ENCODE peak calls at places on chromosomes 3 and 15, in eight cellular contexts. A is HepG2, G is GM23338, I is fibroblast of lung, W is mammary epithelial cell, F is neural progenitor cell, Z is PC-3, M is A673. Y is an unnamed sample.

GRCh38 chr3:52248816-52249547 is 3.4 kb downstream of the PPM1M start:
- DNase-seq in A (no peak), G (no peak), I (peak), W (no peak), F (no peak), Z (no peak), M (peak), Y (no peak)

GRCh38 chr3:87206070-87206469 is 21.0 kb upstream of the CHMP2B start:
- DNase-seq in A (peak), G (no peak), I (peak), W (peak), F (no peak), Z (peak), M (no peak), Y (no peak)

GRCh38 chr15:87793736-87794135 is 462.8 kb downstream of the NTRK3 start:
- DNase-seq in A (no peak), G (no peak), I (no peak), W (no peak), F (no peak), Z (no peak), M (no peak), Y (no peak)

GRCh38 chr3:184727357-184728060 is 15.6 kb upstream of the MAGEF1 start:
- DNase-seq in A (peak), G (peak), I (peak), W (peak), F (peak), Z (peak), M (peak), Y (peak)

GRCh38 chr3:195416795-195417194 is 26.0 kb downstream of the ACAP2 start:
- DNase-seq in A (no peak), G (no peak), I (peak), W (peak), F (no peak), Z (peak), M (no peak), Y (no peak)

GRCh38 chr3:122235147-122235546 is 51.7 kb downstream of the CASR start:
- DNase-seq in A (no peak), G (no peak), I (no peak), W (no peak), F (no peak), Z (no peak), M (no peak), Y (no peak)

GRCh38 chr3:190183121-190183520 is 62.4 kb upstream of the P3H2 start:
- DNase-seq in A (no peak), G (peak), I (peak), W (peak), F (peak), Z (peak), M (peak), Y (no peak)

GRCh38 chr15:40511472-40512133 is 40.8 kb downstream of the CHST14 start:
- DNase-seq in A (peak), G (peak), I (peak), W (peak), F (peak), Z (peak), M (no peak), Y (no peak)

GRCh38 chr15:61057376-61057775 is 171.7 kb downstream of the RORA start:
- DNase-seq in A (no peak), G (no peak), I (no peak), W (no peak), F (no peak), Z (no peak), M (no peak), Y (no peak)

GRCh38 chr3:101809178-101810022 is 30.4 kb downstream of the NXPE3 start:
- DNase-seq in A (peak), G (peak), I (peak), W (no peak), F (peak), Z (peak), M (peak), Y (peak)

GRCh38 chr3:18900994-18901393 is 247.3 kb upstream of the KCNH8 start:
- DNase-seq in A (no peak), G (no peak), I (peak), W (no peak), F (no peak), Z (no peak), M (no peak), Y (no peak)

GRCh38 chr3:8486945-8487344 is 14.7 kb upstream of the LMCD1 start:
- DNase-seq in A (peak), G (no peak), I (peak), W (no peak), F (no peak), Z (no peak), M (no peak), Y (no peak)

GRCh38 chr15:38707802-38708671 is 143.4 kb upstream of the RASGRP1 start:
- DNase-seq in A (peak), G (peak), I (peak), W (peak), F (peak), Z (peak), M (peak), Y (peak)

GRCh38 chr15:25022233-25022632 is 67.4 kb downstream of the SNRPN start:
- DNase-seq in A (no peak), G (no peak), I (peak), W (peak), F (no peak), Z (peak), M (no peak), Y (no peak)

GRCh38 chr3:170475091-170475705 is 56.5 kb downstream of the CLDN11 start:
- DNase-seq in A (no peak), G (no peak), I (peak), W (no peak), F (no peak), Z (no peak), M (no peak), Y (no peak)

GRCh38 chr15:22253676-22254408 is 173.5 kb downstream of the OR4M2 start:
- DNase-seq in A (no peak), G (no peak), I (no peak), W (no peak), F (no peak), Z (no peak), M (no peak), Y (no peak)

GRCh38 chr15:69321041-69321554 is 22.4 kb downstream of the PAQR5 start:
- DNase-seq in A (no peak), G (no peak), I (no peak), W (no peak), F (no peak), Z (no peak), M (peak), Y (no peak)

GRCh38 chr15:64772964-64773363 is 2.4 kb downstream of the RBPMS2 start:
- DNase-seq in A (no peak), G (peak), I (no peak), W (no peak), F (no peak), Z (no peak), M (no peak), Y (no peak)

GRCh38 chr15:97791824-97792792 is 168.4 kb upstream of the ARRDC4 start:
- DNase-seq in A (no peak), G (peak), I (peak), W (no peak), F (peak), Z (no peak), M (peak), Y (no peak)

GRCh38 chr15:52728899-52729298 is 49.7 kb upstream of the ATOSA start:
- DNase-seq in A (no peak), G (no peak), I (peak), W (peak), F (no peak), Z (peak), M (peak), Y (no peak)

GRCh38 chr3:129592362-129593150 is 13.9 kb downstream of the PLXND1 start:
- DNase-seq in A (no peak), G (peak), I (no peak), W (no peak), F (peak), Z (no peak), M (no peak), Y (peak)

GRCh38 chr3:15332405-15333098 is at the start of gene SH3BP5:
- DNase-seq in A (no peak), G (peak), I (peak), W (peak), F (peak), Z (peak), M (peak), Y (peak)

GRCh38 chr3:79361748-79362378 is 405.9 kb downstream of the ROBO1 start:
- DNase-seq in A (peak), G (peak), I (peak), W (peak), F (peak), Z (peak), M (peak), Y (no peak)

GRCh38 chr3:142095866-142096265 is 53.5 kb downstream of the TFDP2 start:
- DNase-seq in A (no peak), G (no peak), I (no peak), W (no peak), F (no peak), Z (no peak), M (no peak), Y (peak)

GRCh38 chr3:182052360-182052759 is 340.6 kb downstream of the SOX2 start:
- DNase-seq in A (no peak), G (no peak), I (no peak), W (peak), F (no peak), Z (no peak), M (no peak), Y (no peak)

GRCh38 chr3:13416002-13416793 is 3.9 kb downstream of the NUP210 start:
- DNase-seq in A (no peak), G (peak), I (no peak), W (no peak), F (peak), Z (no peak), M (no peak), Y (peak)

GRCh38 chr3:193791041-193792032 is 198.3 kb downstream of the OPA1 start:
- DNase-seq in A (no peak), G (no peak), I (no peak), W (no peak), F (no peak), Z (peak), M (no peak), Y (no peak)

GRCh38 chr3:190086191-190086590 is 34.5 kb downstream of the P3H2 start:
- DNase-seq in A (no peak), G (peak), I (no peak), W (no peak), F (peak), Z (no peak), M (no peak), Y (no peak)

GRCh38 chr3:75886971-75887526 is 101.7 kb upstream of the ZNF717 start:
- DNase-seq in A (no peak), G (no peak), I (no peak), W (no peak), F (no peak), Z (no peak), M (no peak), Y (no peak)

GRCh38 chr3:138046084-138046483 is 36.1 kb downstream of the CLDN18 start:
- DNase-seq in A (no peak), G (no peak), I (no peak), W (no peak), F (no peak), Z (no peak), M (no peak), Y (no peak)

GRCh38 chr15:56759450-56759845 is 26.1 kb upstream of the ZNF280D start:
- DNase-seq in A (no peak), G (no peak), I (peak), W (peak), F (no peak), Z (peak), M (peak), Y (no peak)

GRCh38 chr3:106821801-106822200 is 555.4 kb upstream of the CCDC54 start:
- DNase-seq in A (no peak), G (no peak), I (no peak), W (no peak), F (no peak), Z (no peak), M (no peak), Y (no peak)

GRCh38 chr3:62833538-62833937 is 41.7 kb downstream of the CADPS start:
- DNase-seq in A (peak), G (peak), I (peak), W (no peak), F (peak), Z (no peak), M (peak), Y (no peak)

GRCh38 chr3:66195347-66195783 is 25.4 kb upstream of the SLC25A26 start:
- DNase-seq in A (no peak), G (peak), I (peak), W (peak), F (peak), Z (peak), M (peak), Y (no peak)

GRCh38 chr3:188076176-188076575 is 77.8 kb upstream of the LPP start:
- DNase-seq in A (no peak), G (no peak), I (no peak), W (no peak), F (no peak), Z (no peak), M (no peak), Y (no peak)

GRCh38 chr3:22939349-22939748 is 263.8 kb upstream of the UBE2E2 start:
- DNase-seq in A (no peak), G (no peak), I (no peak), W (no peak), F (no peak), Z (no peak), M (no peak), Y (no peak)

GRCh38 chr3:172137287-172138030 is 98.1 kb downstream of the FNDC3B start:
- DNase-seq in A (no peak), G (no peak), I (no peak), W (no peak), F (no peak), Z (peak), M (no peak), Y (no peak)

GRCh38 chr3:78729921-78730320 is 1037.9 kb downstream of the ROBO1 start:
- DNase-seq in A (no peak), G (no peak), I (no peak), W (no peak), F (no peak), Z (no peak), M (no peak), Y (no peak)

GRCh38 chr3:20185364-20185732 is 658 bp downstream of the SGO1 start:
- DNase-seq in A (no peak), G (peak), I (peak), W (peak), F (peak), Z (peak), M (no peak), Y (peak)

DNA sequence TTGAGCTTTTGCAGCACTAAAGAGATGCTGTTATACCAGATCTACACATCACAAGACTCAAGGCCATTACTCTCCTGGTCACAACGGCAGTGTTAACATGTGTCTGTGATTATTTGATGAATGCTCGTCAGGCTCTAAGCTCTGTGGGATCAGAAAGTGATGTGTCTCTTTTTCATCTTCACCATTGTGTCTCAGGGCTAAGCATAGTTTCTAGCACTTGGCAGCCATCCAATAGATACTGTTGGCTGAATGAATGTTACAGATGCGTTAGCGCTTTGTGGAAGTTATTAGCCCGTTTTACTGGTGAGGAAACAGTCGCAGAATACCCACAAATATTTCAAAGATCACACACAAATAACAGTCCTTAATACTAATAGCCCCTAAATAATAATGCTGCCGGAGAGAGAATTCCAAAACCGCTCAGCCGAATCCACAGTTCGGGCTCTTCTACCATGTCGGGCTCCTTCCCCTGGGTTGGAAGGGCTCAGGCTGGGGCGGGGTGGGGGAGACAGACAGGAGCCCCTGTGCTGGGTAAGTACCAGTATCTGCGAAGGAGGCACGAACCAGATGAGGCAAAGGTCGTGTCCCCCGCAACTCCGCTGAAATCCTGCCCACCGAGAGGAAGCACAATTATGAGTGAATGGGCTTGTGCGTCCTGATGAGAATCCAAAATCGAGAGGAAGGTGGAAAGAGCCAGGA is 1.1 kb upstream of the FAM81A start:
- DNase-seq in A (no peak), G (peak), I (no peak), W (no peak), F (peak), Z (no peak), M (peak), Y (no peak)
- TF ChIP-seq EZH2 in A (no peak), G (peak), I (peak), W (no peak), F (peak), Z (no peak), M (no peak), Y (no peak)

GRCh38 chr15:37106490-37107001 is 6.2 kb upstream of the MEIS2 start:
- DNase-seq in A (no peak), G (peak), I (peak), W (no peak), F (peak), Z (no peak), M (peak), Y (no peak)
- TF ChIP-seq EZH2 in A (no peak), G (peak), I (no peak), W (no peak), F (peak), Z (no peak), M (no peak), Y (no peak)

GRCh38 chr3:17052348-17052747 is 167.6 kb downstream of the PLCL2 start:
- DNase-seq in A (no peak), G (no peak), I (no peak), W (no peak), F (no peak), Z (no peak), M (no peak), Y (no peak)

GRCh38 chr3:17057316-17057715 is 172.6 kb downstream of the PLCL2 start:
- DNase-seq in A (no peak), G (no peak), I (peak), W (no peak), F (no peak), Z (no peak), M (no peak), Y (no peak)

GRCh38 chr3:17054944-17055343 is 170.2 kb downstream of the PLCL2 start:
- DNase-seq in A (no peak), G (no peak), I (no peak), W (no peak), F (no peak), Z (no peak), M (no peak), Y (no peak)

GRCh38 chr3:17054301-17054700 is 169.5 kb downstream of the PLCL2 start:
- DNase-seq in A (no peak), G (no peak), I (no peak), W (no peak), F (no peak), Z (no peak), M (no peak), Y (no peak)

DNA sequence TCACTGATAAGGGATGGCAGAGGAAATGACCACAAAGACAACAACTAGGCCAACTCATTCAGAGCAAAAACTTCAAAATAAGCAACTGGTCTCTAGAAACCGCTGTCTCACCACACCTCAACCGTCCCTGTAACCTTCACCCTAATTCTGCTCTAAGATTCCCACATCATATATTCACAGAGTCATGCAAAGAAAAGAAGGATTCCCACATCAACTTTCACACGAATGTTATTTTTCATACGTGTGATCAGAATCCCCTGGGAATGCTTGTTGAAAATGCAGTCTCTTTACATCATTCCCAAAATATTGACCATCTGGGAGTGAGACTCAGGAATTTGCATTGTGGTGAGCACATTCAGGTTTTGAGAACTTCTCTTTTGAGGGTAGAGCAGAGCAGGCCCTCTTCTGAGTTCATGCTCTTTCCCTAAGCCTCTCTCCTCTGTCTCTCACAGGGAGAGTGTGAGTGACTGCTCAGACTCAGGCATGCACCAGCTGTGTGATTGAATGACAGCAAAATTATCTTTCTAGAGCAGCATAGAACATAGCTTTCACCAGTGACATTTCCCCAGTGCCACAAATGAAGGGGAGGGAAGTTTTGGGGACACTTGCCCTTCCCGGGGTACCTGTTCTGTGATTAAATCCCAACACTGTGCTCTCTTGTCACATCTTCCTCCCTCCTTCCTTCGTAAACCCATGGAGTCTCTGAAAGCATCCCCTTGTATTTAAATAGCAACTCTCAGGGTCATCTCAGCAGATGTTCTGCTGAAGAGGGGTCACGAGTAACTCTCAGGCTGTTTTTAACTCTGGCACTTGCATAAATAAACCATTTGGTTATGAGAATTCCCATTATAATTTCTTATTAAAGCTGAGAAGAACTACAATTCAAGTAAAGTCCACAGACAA is 170.9 kb downstream of the PLCL2 start:
- DNase-seq in A (no peak), G (no peak), I (peak), W (no peak), F (no peak), Z (no peak), M (no peak), Y (no peak)
- TF ChIP-seq EZH2 in A (no peak), G (no peak), I (no peak), W (no peak), F (no peak), Z (no peak), M (no peak), Y (no peak)

GRCh38 chr15:78343431-78343830 is 3.3 kb downstream of the CRABP1 start:
- DNase-seq in A (no peak), G (no peak), I (no peak), W (no peak), F (peak), Z (no peak), M (no peak), Y (no peak)

GRCh38 chr15:78339559-78339958 is 594 bp upstream of the CRABP1 start:
- DNase-seq in A (no peak), G (peak), I (no peak), W (no peak), F (no peak), Z (no peak), M (no peak), Y (no peak)

GRCh38 chr15:78338756-78339155 is 1.4 kb upstream of the CRABP1 start:
- DNase-seq in A (no peak), G (no peak), I (no peak), W (no peak), F (no peak), Z (no peak), M (no peak), Y (no peak)

GRCh38 chr15:78341057-78341763 is 1.1 kb downstream of the CRABP1 start:
- DNase-seq in A (no peak), G (peak), I (no peak), W (peak), F (peak), Z (no peak), M (no peak), Y (no peak)

GRCh38 chr15:78340243-78341056 is at the start of gene CRABP1:
- DNase-seq in A (no peak), G (peak), I (no peak), W (no peak), F (peak), Z (no peak), M (no peak), Y (no peak)
- TF ChIP-seq EZH2 in A (peak), G (no peak), I (no peak), W (peak), F (peak), Z (peak), M (peak), Y (no peak)